ENCODE peak calls at places on chromosomes 4 and X, in ten cellular contexts. T is GM23248, N is SK-N-SH, R is neural progenitor cell, I is Karpas-422, X is IMR-90, Q is fibroblast of lung, V is endothelial cell of umbilical vein, W is DND-41, E is GM12878. H is an unnamed sample. For H3K9me3 and H4K20me1, the result is how much of the 10 kb centered on the place peaks cover.

GRCh38 chrX:84219551-84219950 is 31.6 kb upstream of the RPS6KA6 start:
- DNase-seq in I (no peak), X (no peak), V (no peak), T (peak), W (no peak), E (no peak), N (no peak), Q (peak), R (no peak), H (no peak)

GRCh38 chr4:78336093-78336943 is 215.3 kb upstream of the ANXA3 start:
- DNase-seq in T (peak), X (peak), Q (peak), N (no peak), W (no peak), R (no peak), E (no peak), V (no peak), I (no peak), H (no peak)

GRCh38 chrX:11629593-11630211 is 36.0 kb downstream of the ARHGAP6 start:
- DNase-seq in R (no peak), Q (peak), I (no peak), T (peak), V (no peak), E (no peak), N (no peak), W (no peak), X (peak), H (no peak)

GRCh38 chrX:48683411-48683982 is at the start of gene WAS:
- DNase-seq in N (no peak), R (no peak), I (peak), Q (no peak), E (peak), W (peak), X (no peak), T (no peak), V (no peak), H (peak)

GRCh38 chr4:84952004-84952403 is 14.5 kb downstream of the WDFY3 start:
- DNase-seq in V (peak), T (peak), W (no peak), N (no peak), X (peak), I (no peak), E (no peak), R (no peak), Q (peak), H (no peak)

GRCh38 chr4:1866095-1866755 is 5.0 kb upstream of the NSD2 start:
- DNase-seq in R (no peak), W (no peak), T (no peak), I (no peak), Q (no peak), X (no peak), E (no peak), V (no peak), N (no peak), H (peak)

GRCh38 chrX:20515841-20516461 is 249.2 kb upstream of the RPS6KA3 start:
- DNase-seq in Q (peak), E (peak), W (no peak), X (peak), N (no peak), V (peak), I (no peak), R (no peak), T (peak), H (no peak)

GRCh38 chr4:38177792-38178665 is 217.8 kb downstream of the PTTG2 start:
- DNase-seq in V (no peak), Q (no peak), X (no peak), E (no peak), R (no peak), I (no peak), W (peak), T (peak), N (no peak), H (no peak)

GRCh38 chr4:648579-649292 is 23.4 kb downstream of the PDE6B start:
- DNase-seq in I (no peak), E (no peak), X (no peak), N (no peak), Q (no peak), V (no peak), W (no peak), T (no peak), R (peak), H (no peak)

GRCh38 chr4:650461-650860 is 23.6 kb downstream of the ATP5ME start:
- DNase-seq in I (no peak), W (no peak), V (no peak), T (no peak), E (no peak), N (no peak), R (no peak), Q (no peak), X (no peak), H (no peak)

GRCh38 chr4:650951-651883 is 22.9 kb downstream of the ATP5ME start:
- DNase-seq in X (no peak), I (no peak), T (no peak), Q (no peak), N (no peak), V (no peak), E (no peak), W (no peak), R (peak), H (no peak)

GRCh38 chr4:649293-649625 is 23.9 kb downstream of the PDE6B start:
- DNase-seq in R (no peak), X (no peak), W (no peak), E (no peak), I (no peak), Q (no peak), V (no peak), T (no peak), N (no peak), H (no peak)

DNA sequence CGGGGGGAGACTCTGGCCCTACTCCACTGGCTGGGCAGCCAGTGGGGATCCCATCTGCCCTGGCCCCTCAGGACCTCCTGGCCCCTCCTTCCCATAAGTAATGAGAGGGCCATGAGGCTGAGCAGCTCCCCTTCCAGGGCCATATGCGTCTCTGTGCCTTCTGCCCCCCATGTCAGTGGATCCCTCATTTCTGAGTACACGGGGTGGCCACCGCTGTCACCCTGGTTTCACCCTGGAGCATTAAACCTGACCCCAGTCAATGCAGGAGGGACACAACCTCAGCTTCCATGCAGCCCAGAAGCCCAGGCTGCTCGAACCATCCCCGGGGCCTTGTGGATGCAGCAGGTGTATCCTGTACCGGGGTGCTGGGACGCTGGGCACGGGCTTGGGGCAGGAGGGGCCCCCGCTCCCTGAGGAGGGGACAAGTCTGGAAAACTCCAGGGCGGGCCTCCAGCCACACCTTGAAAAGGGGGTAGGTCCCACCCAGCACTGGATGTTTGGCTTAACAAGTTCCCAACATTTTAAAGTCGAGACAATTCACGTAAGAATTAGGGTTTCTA is 24.2 kb downstream of the ATP5ME start:
- DNase-seq in E (no peak), R (no peak), X (no peak), I (no peak), Q (no peak), W (no peak), V (no peak), T (no peak), N (no peak), H (no peak)
- H3K9me3 ChIP-seq in E (under half), R (under half), X (under half), I (under half), Q (under half), W (under half), V (under half), T (under half), N (under half), H (under half)

GRCh38 chr4:115171220-115171619 is 57.8 kb upstream of the NDST4 start:
- DNase-seq in X (no peak), V (no peak), Q (no peak), E (no peak), W (no peak), I (no peak), T (no peak), N (no peak), R (no peak), H (no peak)
- H3K4me2 ChIP-seq in X (no peak), V (no peak), Q (no peak), E (no peak), W (no peak), I (no peak), T (no peak), N (no peak), R (no peak), H (no peak)

GRCh38 chr4:3317656-3318211 is 24.9 kb downstream of the RGS12 start:
- DNase-seq in V (no peak), N (no peak), I (no peak), Q (no peak), T (no peak), W (no peak), E (no peak), R (no peak), X (no peak), H (no peak)
- H4K20me1 ChIP-seq in V (under half), N (under half), I (under half), Q (under half), T (under half), W (half or more), E (under half), R (under half), X (under half), H (under half)

DNA sequence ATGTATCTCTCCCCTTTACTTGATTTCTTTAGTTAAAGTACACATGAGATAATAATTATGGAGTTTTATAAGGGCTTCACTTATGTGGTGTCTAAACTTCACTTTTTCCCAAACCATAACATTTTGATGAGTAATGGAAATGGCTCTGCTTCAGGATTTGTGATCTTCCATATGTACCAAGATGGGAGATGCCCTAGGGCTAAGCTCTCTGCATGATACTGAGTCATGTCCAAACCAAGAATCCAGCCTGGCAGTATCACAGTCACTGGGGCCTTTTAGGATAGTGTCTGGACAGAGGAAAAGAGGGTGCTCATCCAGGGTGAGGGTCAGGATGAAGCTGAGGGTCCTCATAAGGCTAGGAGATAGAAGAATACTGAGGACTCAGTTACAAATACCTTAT is 47.9 kb upstream of the PAGE3 start:
- DNase-seq in E (no peak), T (peak), V (no peak), Q (no peak), N (no peak), W (no peak), R (no peak), X (no peak), I (no peak), H (no peak)
- H3K9me3 ChIP-seq in E (under half), T (under half), V (under half), Q (under half), N (under half), W (under half), R (under half), X (under half), I (under half), H (under half)

H was measured in OCI-LY7.